ENCODE peak calls at places on chromosomes 16 and 17, in six cellular contexts. T is mesenchymal stem cell, F is GM23248, Q is colonic mucosa, D is neural progenitor cell, A is PC-3. R is an unnamed sample.
A peak's percentile ranks its signal among the peaks of the same experiment; 100 is the strongest.

GRCh38 chr16:69404275-69404805 is 18.5 kb upstream of the TERF2 start:
- DNase-seq in Q (peak; percentile 81), A (no peak), T (peak; percentile 76), D (peak; percentile 31), F (peak; percentile 48), R (peak; percentile 23)

GRCh38 chr16:20847577-20847976 is 41.2 kb downstream of the REXO5 start:
- DNase-seq in A (no peak), T (no peak), Q (no peak), D (no peak), F (no peak), R (no peak)

GRCh38 chr17:76793775-76794174 is 55.9 kb downstream of the MFSD11 start:
- DNase-seq in F (peak; percentile 40), Q (no peak), T (peak; percentile 46), D (peak; percentile 51), A (peak; percentile 79), R (peak; percentile 80)

GRCh38 chr17:3965123-3965800 is 1.0 kb upstream of the ATP2A3 start:
- DNase-seq in F (peak; percentile 60), A (peak; percentile 54), Q (peak; percentile 94), D (peak; percentile 79), T (peak; percentile 50), R (peak; percentile 90)

GRCh38 chr17:19766421-19767270 is 18.5 kb upstream of the ALDH3A1 start:
- DNase-seq in D (peak; percentile 84), A (peak; percentile 86), F (peak; percentile 75), T (peak; percentile 60), Q (peak; percentile 85), R (peak; percentile 71)

GRCh38 chr17:2444382-2444781 is 43.5 kb upstream of the MNT start:
- DNase-seq in Q (no peak), A (no peak), D (no peak), T (no peak), F (peak; percentile 22), R (no peak)

GRCh38 chr16:64416232-64417010 is 705.4 kb downstream of the CDH11 start:
- DNase-seq in F (peak; percentile 73), T (peak; percentile 65), A (peak; percentile 39), Q (no peak), D (no peak), R (no peak)

GRCh38 chr17:75430159-75430748 is 24.8 kb upstream of the GRB2 start:
- DNase-seq in A (peak; percentile 19), F (no peak), D (peak; percentile 87), Q (no peak), T (peak; percentile 35), R (peak; percentile 96)

GRCh38 chr16:77943770-77944169 is 78.6 kb upstream of the CLEC3A start:
- DNase-seq in A (no peak), D (no peak), Q (no peak), F (no peak), T (no peak), R (no peak)

GRCh38 chr17:6162216-6162615 is 92.0 kb downstream of the WSCD1 start:
- DNase-seq in T (no peak), D (peak; percentile 28), F (no peak), Q (no peak), A (no peak), R (no peak)

DNA sequence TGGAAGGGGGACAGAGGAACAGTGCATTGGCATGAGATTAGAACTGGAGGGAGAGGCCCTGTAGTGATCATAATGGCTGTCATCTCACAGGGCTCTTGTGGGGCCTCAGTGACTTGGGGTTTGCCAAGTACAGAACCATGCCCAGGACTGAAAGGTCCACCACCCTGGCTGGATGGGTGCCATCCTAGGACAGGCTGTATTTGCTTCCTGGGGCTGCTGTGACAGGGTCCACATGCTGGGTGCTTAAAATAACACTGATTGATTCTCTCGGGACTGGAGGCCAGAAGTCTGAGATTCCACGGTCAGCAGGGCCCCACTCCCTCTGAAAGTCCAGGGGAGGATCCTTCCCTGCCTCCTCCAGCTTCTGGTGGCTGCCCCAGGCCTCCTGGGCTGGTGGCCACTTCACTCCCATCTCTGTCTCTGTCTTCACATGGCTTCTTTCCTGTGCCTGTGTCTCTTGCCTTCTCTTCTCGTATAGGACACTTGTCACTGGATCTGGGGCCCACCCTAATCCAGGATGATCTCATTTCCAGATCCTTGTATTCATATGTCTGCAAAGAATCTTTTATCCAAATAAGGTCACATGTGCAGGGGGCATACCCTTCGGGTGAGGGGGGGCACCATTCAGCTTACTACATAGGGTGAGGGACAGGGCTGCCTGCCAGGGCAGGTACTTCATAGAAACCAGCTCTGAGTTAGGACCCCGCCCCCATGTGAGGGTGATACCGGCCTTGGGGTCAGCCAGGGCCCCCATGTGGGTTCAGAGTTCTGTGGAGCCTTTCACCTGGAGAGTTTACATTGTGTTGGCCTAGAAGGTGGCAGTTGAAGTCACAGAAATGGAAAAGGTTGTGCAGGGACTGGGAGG is 52.6 kb downstream of the USP22 start:
- DNase-seq in T (no peak), F (no peak), A (no peak), D (no peak), Q (no peak), R (no peak)
- H3K9ac ChIP-seq in T (no peak overlapping the region), F (no peak overlapping the region), A (no peak overlapping the region), D (no peak overlapping the region), Q (no peak overlapping the region), R (no peak overlapping the region)

DNA sequence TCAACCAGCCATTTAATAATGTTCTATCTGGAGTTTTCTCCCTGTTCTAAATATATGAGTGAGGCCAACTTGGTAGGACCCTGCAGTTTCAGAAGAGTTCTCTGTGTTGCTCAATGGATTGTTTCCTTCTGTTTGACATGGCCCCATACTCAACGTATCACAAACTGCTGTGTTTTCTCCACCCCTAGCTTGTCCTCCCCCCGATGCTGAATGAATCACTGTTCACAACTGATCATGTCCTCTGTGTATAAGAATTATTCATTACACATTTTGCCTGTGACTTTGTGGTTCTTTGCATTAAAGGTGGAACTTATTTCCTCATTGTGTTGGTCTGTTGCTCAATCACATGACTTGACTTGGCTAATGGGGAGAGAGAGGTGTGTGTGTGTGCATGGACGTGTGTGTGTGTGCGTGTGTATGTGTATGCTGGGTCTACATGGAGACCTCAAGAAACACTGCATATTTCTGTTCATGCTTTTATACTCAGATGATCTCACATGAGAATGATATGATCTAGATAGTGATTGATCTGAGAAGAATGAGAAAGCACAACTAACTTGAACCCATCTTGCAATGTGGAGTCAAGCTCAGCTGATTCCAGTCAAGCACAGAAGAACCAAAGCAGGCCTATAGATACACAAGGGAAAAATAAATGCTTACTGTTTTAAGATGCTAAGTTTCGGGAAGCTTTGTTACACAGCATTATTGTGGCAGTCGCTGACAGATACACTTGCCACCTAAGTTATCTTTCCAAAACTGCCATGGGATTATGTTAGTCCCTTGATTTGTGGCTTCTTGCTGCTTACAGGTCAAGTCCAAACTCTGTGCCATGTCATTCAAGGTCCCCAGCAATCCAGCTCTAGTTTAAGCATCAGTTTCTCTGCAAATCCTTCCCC is 167.8 kb upstream of the ZFHX3 start:
- DNase-seq in F (peak; percentile 88), D (no peak), T (no peak), A (no peak), Q (no peak), R (no peak)
- H3K9ac ChIP-seq in F (peak overlapping the region; percentile 60), D (no peak overlapping the region), T (peak overlapping the region; percentile 79), A (no peak overlapping the region), Q (no peak overlapping the region), R (no peak overlapping the region)

DNA sequence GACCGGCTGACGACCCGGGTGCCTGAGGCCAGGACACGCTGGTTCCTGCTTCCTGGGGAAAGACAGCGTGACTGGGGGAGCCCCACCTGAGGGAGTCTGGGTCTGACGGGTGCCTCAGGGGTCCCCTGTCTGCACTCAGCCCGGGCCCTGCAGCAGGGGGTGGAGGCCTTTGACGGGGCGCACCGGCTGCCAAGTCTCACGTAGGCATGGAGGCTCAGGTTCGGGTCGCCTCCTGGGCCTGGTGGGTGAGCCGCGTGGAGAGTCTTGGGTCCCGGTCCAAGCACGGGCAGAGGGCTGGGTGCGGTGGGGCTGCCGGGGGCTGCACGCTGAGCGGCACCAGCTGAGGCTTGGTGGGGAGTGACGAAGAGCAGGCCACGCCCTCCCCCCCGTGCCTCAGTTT is 40.9 kb downstream of the SOX8 start:
- DNase-seq in Q (no peak), A (no peak), F (no peak), D (no peak), T (no peak), R (no peak)
- H3K9ac ChIP-seq in Q (no peak overlapping the region), A (no peak overlapping the region), F (no peak overlapping the region), D (no peak overlapping the region), T (no peak overlapping the region), R (no peak overlapping the region)

GRCh38 chr17:14738652-14738988 is 437.7 kb downstream of the HS3ST3B1 start:
- DNase-seq in T (no peak), A (no peak), Q (no peak), D (no peak), F (no peak), R (no peak)
- H3K9ac ChIP-seq in T (peak overlapping the region; percentile 59), A (peak overlapping the region; percentile 45), Q (no peak overlapping the region), D (no peak overlapping the region), F (peak overlapping the region; percentile 25), R (no peak overlapping the region)

GRCh38 chr16:17301184-17301583 is 169.6 kb downstream of the XYLT1 start:
- DNase-seq in A (no peak), T (no peak), Q (no peak), F (no peak), D (no peak), R (no peak)

GRCh38 chr16:17302620-17303019 is 168.1 kb downstream of the XYLT1 start:
- DNase-seq in T (no peak), A (no peak), F (peak; percentile 31), D (no peak), Q (no peak), R (no peak)

GRCh38 chr16:17302213-17302612 is 168.5 kb downstream of the XYLT1 start:
- DNase-seq in A (no peak), F (no peak), Q (peak; percentile 31), D (no peak), T (no peak), R (no peak)

GRCh38 chr16:17303101-17303500 is 167.7 kb downstream of the XYLT1 start:
- DNase-seq in Q (peak; percentile 66), T (no peak), D (no peak), A (no peak), F (no peak), R (no peak)

GRCh38 chr16:17301593-17302135 is 169.1 kb downstream of the XYLT1 start:
- DNase-seq in F (no peak), Q (peak; percentile 50), D (no peak), A (no peak), T (no peak), R (no peak)
- H3K9ac ChIP-seq in F (no peak overlapping the region), Q (no peak overlapping the region), D (no peak overlapping the region), A (no peak overlapping the region), T (no peak overlapping the region), R (no peak overlapping the region)

GRCh38 chr17:58084317-58084981 is 1.2 kb downstream of the DYNLL2 start:
- DNase-seq in A (peak; percentile 62), Q (peak; percentile 63), T (peak; percentile 27), D (peak; percentile 54), F (peak; percentile 57), R (peak; percentile 80)

GRCh38 chr17:58085039-58085715 is 2.0 kb downstream of the DYNLL2 start:
- DNase-seq in D (no peak), Q (no peak), A (no peak), T (no peak), F (peak; percentile 16), R (no peak)

GRCh38 chr17:58089111-58089510 is 5.9 kb downstream of the DYNLL2 start:
- DNase-seq in D (no peak), Q (no peak), T (no peak), A (no peak), F (no peak), R (no peak)

GRCh38 chr17:58088624-58089023 is 5.4 kb downstream of the DYNLL2 start:
- DNase-seq in D (no peak), Q (no peak), F (no peak), T (no peak), A (no peak), R (peak; percentile 5)

DNA sequence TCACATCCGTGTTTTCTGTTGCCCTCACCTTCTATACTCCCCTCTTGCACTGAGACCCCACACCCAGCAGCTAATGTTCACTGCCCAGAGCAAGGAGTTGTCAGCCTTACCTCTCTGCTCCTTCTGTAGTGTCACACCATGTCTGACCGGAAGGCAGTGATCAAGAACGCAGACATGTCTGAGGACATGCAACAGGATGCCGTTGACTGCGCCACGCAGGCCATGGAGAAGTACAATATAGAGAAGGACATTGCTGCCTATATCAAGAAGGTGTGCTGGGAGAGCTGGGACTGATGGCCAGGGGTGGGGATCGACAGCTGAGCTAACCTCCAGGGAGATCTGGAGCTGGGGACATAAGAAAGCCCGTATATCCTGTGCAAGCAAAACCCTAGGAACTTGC is 3.7 kb downstream of the DYNLL2 start:
- DNase-seq in F (no peak), A (no peak), T (no peak), D (no peak), Q (no peak), R (no peak)
- H3K9ac ChIP-seq in F (no peak overlapping the region), A (no peak overlapping the region), T (no peak overlapping the region), D (no peak overlapping the region), Q (no peak overlapping the region), R (no peak overlapping the region)

R was measured in mesendoderm.